ENCODE peak calls at places on chromosome 7, in seven cellular contexts. One of them, this sample, is unnamed.

GRCh38 chr7:128011079-128011670 is 20.1 kb downstream of the LRRC4 start:
- DNase-seq in left ventricle myocardium inferior: no peak
- DNase-seq in heart left ventricle: no peak
- DNase-seq in bronchial epithelial cell: no peak
- DNase-seq in IMR-90: no peak
- DNase-seq in upper lobe of right lung: no peak
- DNase-seq in GM12864: no peak
- DNase-seq in this sample: no peak

GRCh38 chr7:81155654-81156373 is 237.0 kb upstream of the SEMA3C start:
- DNase-seq in IMR-90: no peak
- DNase-seq in bronchial epithelial cell: peak; percentile 37
- DNase-seq in left ventricle myocardium inferior: no peak
- DNase-seq in upper lobe of right lung: no peak
- DNase-seq in heart left ventricle: no peak
- DNase-seq in GM12864: no peak
- DNase-seq in this sample: no peak

GRCh38 chr7:135966341-135967043 is 10.7 kb downstream of the MTPN start:
- DNase-seq in upper lobe of right lung: no peak
- DNase-seq in GM12864: no peak
- DNase-seq in IMR-90: no peak
- DNase-seq in bronchial epithelial cell: no peak
- DNase-seq in heart left ventricle: no peak
- DNase-seq in left ventricle myocardium inferior: no peak
- DNase-seq in this sample: no peak

GRCh38 chr7:145269418-145270161 is 433.7 kb upstream of the TPK1 start:
- DNase-seq in heart left ventricle: no peak
- DNase-seq in bronchial epithelial cell: no peak
- DNase-seq in IMR-90: no peak
- DNase-seq in upper lobe of right lung: no peak
- DNase-seq in left ventricle myocardium inferior: no peak
- DNase-seq in GM12864: no peak
- DNase-seq in this sample: no peak

GRCh38 chr7:141663081-141663510 is 38.9 kb downstream of the DENND11 start:
- DNase-seq in upper lobe of right lung: no peak
- DNase-seq in GM12864: no peak
- DNase-seq in heart left ventricle: no peak
- DNase-seq in bronchial epithelial cell: peak; percentile 76
- DNase-seq in left ventricle myocardium inferior: no peak
- DNase-seq in IMR-90: no peak
- DNase-seq in this sample: no peak

GRCh38 chr7:5226921-5227785 is 37.1 kb downstream of the WIPI2 start:
- DNase-seq in left ventricle myocardium inferior: no peak
- DNase-seq in bronchial epithelial cell: no peak
- DNase-seq in heart left ventricle: peak; percentile 9
- DNase-seq in IMR-90: no peak
- DNase-seq in GM12864: no peak
- DNase-seq in upper lobe of right lung: peak; percentile 34
- DNase-seq in this sample: no peak

GRCh38 chr7:14851610-14852009 is 50.9 kb downstream of the DGKB start:
- DNase-seq in GM12864: no peak
- DNase-seq in upper lobe of right lung: no peak
- DNase-seq in heart left ventricle: no peak
- DNase-seq in left ventricle myocardium inferior: no peak
- DNase-seq in IMR-90: peak; percentile 12
- DNase-seq in bronchial epithelial cell: peak; percentile 14
- DNase-seq in this sample: no peak

GRCh38 chr7:129664029-129665012 is 52.8 kb downstream of the NRF1 start:
- DNase-seq in GM12864: no peak
- DNase-seq in heart left ventricle: no peak
- DNase-seq in upper lobe of right lung: no peak
- DNase-seq in IMR-90: peak; percentile 83
- DNase-seq in bronchial epithelial cell: peak; percentile 73
- DNase-seq in left ventricle myocardium inferior: no peak
- DNase-seq in this sample: no peak

GRCh38 chr7:16422917-16423316 is 1.6 kb upstream of the CRPPA start:
- DNase-seq in GM12864: no peak
- DNase-seq in IMR-90: no peak
- DNase-seq in left ventricle myocardium inferior: no peak
- DNase-seq in upper lobe of right lung: no peak
- DNase-seq in heart left ventricle: no peak
- DNase-seq in bronchial epithelial cell: no peak
- DNase-seq in this sample: no peak

GRCh38 chr7:30472771-30473392 is 5.7 kb downstream of the NOD1 start:
- DNase-seq in bronchial epithelial cell: peak; percentile 37
- DNase-seq in IMR-90: peak; percentile 70
- DNase-seq in left ventricle myocardium inferior: no peak
- DNase-seq in upper lobe of right lung: no peak
- DNase-seq in GM12864: no peak
- DNase-seq in heart left ventricle: no peak
- DNase-seq in this sample: no peak

GRCh38 chr7:371119-371778 is 81.3 kb downstream of the FOXL3 start:
- DNase-seq in GM12864: no peak
- DNase-seq in bronchial epithelial cell: no peak
- DNase-seq in upper lobe of right lung: no peak
- DNase-seq in IMR-90: no peak
- DNase-seq in heart left ventricle: peak; percentile 10
- DNase-seq in left ventricle myocardium inferior: peak; percentile 1
- DNase-seq in this sample: peak; percentile 6

GRCh38 chr7:24216576-24217116 is 67.3 kb upstream of the NPY start:
- DNase-seq in bronchial epithelial cell: no peak
- DNase-seq in upper lobe of right lung: no peak
- DNase-seq in IMR-90: peak; percentile 13
- DNase-seq in left ventricle myocardium inferior: no peak
- DNase-seq in heart left ventricle: no peak
- DNase-seq in GM12864: no peak
- DNase-seq in this sample: no peak

GRCh38 chr7:34207810-34208209 is 302.5 kb downstream of the BMPER start:
- DNase-seq in left ventricle myocardium inferior: no peak
- DNase-seq in GM12864: no peak
- DNase-seq in bronchial epithelial cell: peak; percentile 26
- DNase-seq in heart left ventricle: no peak
- DNase-seq in upper lobe of right lung: no peak
- DNase-seq in IMR-90: no peak
- DNase-seq in this sample: no peak

GRCh38 chr7:141013345-141013715 is 1.4 kb downstream of the MRPS33 start:
- DNase-seq in GM12864: no peak
- DNase-seq in upper lobe of right lung: no peak
- DNase-seq in bronchial epithelial cell: no peak
- DNase-seq in heart left ventricle: no peak
- DNase-seq in IMR-90: no peak
- DNase-seq in left ventricle myocardium inferior: no peak
- DNase-seq in this sample: no peak

GRCh38 chr7:76037310-76037709 is 10.5 kb downstream of the STYXL1 start:
- DNase-seq in heart left ventricle: no peak
- DNase-seq in IMR-90: peak; percentile 92
- DNase-seq in bronchial epithelial cell: no peak
- DNase-seq in left ventricle myocardium inferior: no peak
- DNase-seq in upper lobe of right lung: no peak
- DNase-seq in GM12864: no peak
- DNase-seq in this sample: no peak

GRCh38 chr7:151252961-151253691 is 4.6 kb upstream of the SMARCD3 start:
- DNase-seq in GM12864: no peak
- DNase-seq in bronchial epithelial cell: no peak
- DNase-seq in IMR-90: no peak
- DNase-seq in heart left ventricle: no peak
- DNase-seq in left ventricle myocardium inferior: no peak
- DNase-seq in upper lobe of right lung: no peak
- DNase-seq in this sample: no peak

GRCh38 chr7:25427721-25428120 is 199.4 kb upstream of the NPVF start:
- DNase-seq in heart left ventricle: no peak
- DNase-seq in GM12864: no peak
- DNase-seq in left ventricle myocardium inferior: no peak
- DNase-seq in upper lobe of right lung: no peak
- DNase-seq in bronchial epithelial cell: no peak
- DNase-seq in IMR-90: no peak
- DNase-seq in this sample: no peak

GRCh38 chr7:117127585-117128168 is 174.4 kb downstream of the ST7 start:
- DNase-seq in upper lobe of right lung: no peak
- DNase-seq in bronchial epithelial cell: peak; percentile 56
- DNase-seq in left ventricle myocardium inferior: peak; percentile 21
- DNase-seq in GM12864: no peak
- DNase-seq in IMR-90: peak; percentile 72
- DNase-seq in heart left ventricle: peak; percentile 27
- DNase-seq in this sample: peak; percentile 67

GRCh38 chr7:30979027-30979426 is 15.3 kb downstream of the GHRHR start:
- DNase-seq in GM12864: no peak
- DNase-seq in heart left ventricle: no peak
- DNase-seq in bronchial epithelial cell: no peak
- DNase-seq in left ventricle myocardium inferior: no peak
- DNase-seq in IMR-90: no peak
- DNase-seq in upper lobe of right lung: no peak
- DNase-seq in this sample: no peak

GRCh38 chr7:128887169-128888038 is 23.1 kb downstream of the KCP start:
- DNase-seq in heart left ventricle: peak; percentile 9
- DNase-seq in left ventricle myocardium inferior: no peak
- DNase-seq in upper lobe of right lung: peak; percentile 11
- DNase-seq in bronchial epithelial cell: no peak
- DNase-seq in IMR-90: no peak
- DNase-seq in GM12864: no peak
- DNase-seq in this sample: no peak

GRCh38 chr7:115477193-115477651 is 553.3 kb downstream of the TFEC start:
- DNase-seq in upper lobe of right lung: no peak
- DNase-seq in left ventricle myocardium inferior: peak; percentile 13
- DNase-seq in GM12864: no peak
- DNase-seq in IMR-90: no peak
- DNase-seq in bronchial epithelial cell: no peak
- DNase-seq in heart left ventricle: peak; percentile 22
- DNase-seq in this sample: peak; percentile 12

GRCh38 chr7:90298145-90299038 is 22.7 kb downstream of the FAM237B start:
- DNase-seq in upper lobe of right lung: no peak
- DNase-seq in bronchial epithelial cell: peak; percentile 83
- DNase-seq in left ventricle myocardium inferior: no peak
- DNase-seq in heart left ventricle: no peak
- DNase-seq in IMR-90: peak; percentile 75
- DNase-seq in GM12864: no peak
- DNase-seq in this sample: no peak

GRCh38 chr7:152894295-152895170 is 135.0 kb downstream of the ACTR3B start:
- DNase-seq in bronchial epithelial cell: no peak
- DNase-seq in GM12864: no peak
- DNase-seq in upper lobe of right lung: no peak
- DNase-seq in IMR-90: no peak
- DNase-seq in heart left ventricle: no peak
- DNase-seq in left ventricle myocardium inferior: no peak
- DNase-seq in this sample: no peak

GRCh38 chr7:101636822-101637623 is 7.9 kb upstream of the MYL10 start:
- DNase-seq in left ventricle myocardium inferior: no peak
- DNase-seq in IMR-90: no peak
- DNase-seq in upper lobe of right lung: no peak
- DNase-seq in bronchial epithelial cell: no peak
- DNase-seq in heart left ventricle: no peak
- DNase-seq in GM12864: no peak
- DNase-seq in this sample: no peak

GRCh38 chr7:92588561-92588960 is 1.6 kb downstream of the FAM133B start:
- DNase-seq in IMR-90: no peak
- DNase-seq in left ventricle myocardium inferior: no peak
- DNase-seq in upper lobe of right lung: no peak
- DNase-seq in bronchial epithelial cell: no peak
- DNase-seq in heart left ventricle: no peak
- DNase-seq in GM12864: no peak
- DNase-seq in this sample: no peak
- H3K4me3 ChIP-seq in IMR-90: no peak overlapping the region
- H3K4me3 ChIP-seq in left ventricle myocardium inferior: peak overlapping the region; percentile 83
- H3K4me3 ChIP-seq in upper lobe of right lung: peak overlapping the region; percentile 79
- H3K4me3 ChIP-seq in bronchial epithelial cell: peak overlapping the region; percentile 77
- H3K4me3 ChIP-seq in heart left ventricle: peak overlapping the region; percentile 85
- H3K4me3 ChIP-seq in GM12864: peak overlapping the region; percentile 54
- H3K4me3 ChIP-seq in this sample: no peak overlapping the region

GRCh38 chr7:74455933-74456332 is 2.2 kb downstream of the GTF2IRD1 start:
- DNase-seq in heart left ventricle: peak; percentile 69
- DNase-seq in GM12864: no peak
- DNase-seq in IMR-90: no peak
- DNase-seq in bronchial epithelial cell: no peak
- DNase-seq in upper lobe of right lung: no peak
- DNase-seq in left ventricle myocardium inferior: no peak
- DNase-seq in this sample: no peak
- H3K4me3 ChIP-seq in heart left ventricle: no peak overlapping the region
- H3K4me3 ChIP-seq in GM12864: no peak overlapping the region
- H3K4me3 ChIP-seq in IMR-90: no peak overlapping the region
- H3K4me3 ChIP-seq in bronchial epithelial cell: no peak overlapping the region
- H3K4me3 ChIP-seq in upper lobe of right lung: no peak overlapping the region
- H3K4me3 ChIP-seq in left ventricle myocardium inferior: peak overlapping the region; percentile 83
- H3K4me3 ChIP-seq in this sample: no peak overlapping the region

DNA sequence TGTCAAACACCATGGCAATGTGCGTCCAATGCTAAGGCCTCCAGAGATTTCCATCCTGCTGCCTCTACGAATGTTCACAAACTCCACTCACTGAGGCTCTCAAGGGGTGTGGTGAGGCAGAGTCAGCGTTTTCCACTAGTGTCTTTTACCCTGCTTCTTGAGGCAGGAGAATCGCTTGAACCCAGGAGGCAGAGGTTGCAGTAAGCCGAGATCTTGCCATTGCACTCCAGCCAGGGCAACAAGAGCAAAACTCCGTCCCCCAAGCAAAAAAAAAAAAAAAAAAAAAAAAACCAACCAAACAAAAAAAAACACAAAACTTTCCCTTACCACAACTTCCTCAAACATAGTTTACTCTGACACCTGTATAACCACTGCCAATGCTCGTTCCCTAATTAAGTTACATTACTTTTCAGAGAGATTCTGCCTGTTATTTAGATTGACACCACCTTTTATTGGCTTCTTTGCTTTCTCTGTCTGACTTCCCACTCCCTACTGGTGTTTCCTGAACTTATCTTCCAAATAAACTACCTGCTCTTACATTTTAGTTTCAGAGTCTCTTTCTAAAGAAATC is 102.1 kb upstream of the ZNF746 start:
- DNase-seq in upper lobe of right lung: no peak
- DNase-seq in left ventricle myocardium inferior: no peak
- DNase-seq in GM12864: peak; percentile 44
- DNase-seq in IMR-90: no peak
- DNase-seq in bronchial epithelial cell: no peak
- DNase-seq in heart left ventricle: no peak
- DNase-seq in this sample: no peak
- H3K4me3 ChIP-seq in upper lobe of right lung: no peak overlapping the region
- H3K4me3 ChIP-seq in left ventricle myocardium inferior: no peak overlapping the region
- H3K4me3 ChIP-seq in GM12864: no peak overlapping the region
- H3K4me3 ChIP-seq in IMR-90: no peak overlapping the region
- H3K4me3 ChIP-seq in bronchial epithelial cell: no peak overlapping the region
- H3K4me3 ChIP-seq in heart left ventricle: no peak overlapping the region
- H3K4me3 ChIP-seq in this sample: no peak overlapping the region

GRCh38 chr7:29410981-29411380 is 152.7 kb upstream of the PRR15 start:
- DNase-seq in upper lobe of right lung: no peak
- DNase-seq in heart left ventricle: no peak
- DNase-seq in left ventricle myocardium inferior: no peak
- DNase-seq in GM12864: no peak
- DNase-seq in bronchial epithelial cell: no peak
- DNase-seq in IMR-90: no peak
- DNase-seq in this sample: no peak
- H3K4me3 ChIP-seq in upper lobe of right lung: no peak overlapping the region
- H3K4me3 ChIP-seq in heart left ventricle: no peak overlapping the region
- H3K4me3 ChIP-seq in left ventricle myocardium inferior: no peak overlapping the region
- H3K4me3 ChIP-seq in GM12864: no peak overlapping the region
- H3K4me3 ChIP-seq in bronchial epithelial cell: no peak overlapping the region
- H3K4me3 ChIP-seq in IMR-90: no peak overlapping the region
- H3K4me3 ChIP-seq in this sample: no peak overlapping the region

GRCh38 chr7:43870316-43870715 is 999 bp upstream of the MRPS24 start:
- DNase-seq in IMR-90: no peak
- DNase-seq in left ventricle myocardium inferior: no peak
- DNase-seq in upper lobe of right lung: no peak
- DNase-seq in heart left ventricle: no peak
- DNase-seq in bronchial epithelial cell: no peak
- DNase-seq in GM12864: no peak
- DNase-seq in this sample: no peak
- H3K4me3 ChIP-seq in IMR-90: no peak overlapping the region
- H3K4me3 ChIP-seq in left ventricle myocardium inferior: peak overlapping the region; percentile 79
- H3K4me3 ChIP-seq in upper lobe of right lung: peak overlapping the region; percentile 72
- H3K4me3 ChIP-seq in heart left ventricle: peak overlapping the region; percentile 72
- H3K4me3 ChIP-seq in bronchial epithelial cell: no peak overlapping the region
- H3K4me3 ChIP-seq in GM12864: no peak overlapping the region
- H3K4me3 ChIP-seq in this sample: no peak overlapping the region

GRCh38 chr7:158016171-158017087 is 571.2 kb downstream of the PTPRN2 start:
- DNase-seq in left ventricle myocardium inferior: no peak
- DNase-seq in bronchial epithelial cell: no peak
- DNase-seq in GM12864: no peak
- DNase-seq in IMR-90: no peak
- DNase-seq in upper lobe of right lung: peak; percentile 53
- DNase-seq in heart left ventricle: no peak
- DNase-seq in this sample: no peak
- H3K4me3 ChIP-seq in left ventricle myocardium inferior: peak overlapping the region; percentile 50
- H3K4me3 ChIP-seq in bronchial epithelial cell: no peak overlapping the region
- H3K4me3 ChIP-seq in GM12864: no peak overlapping the region
- H3K4me3 ChIP-seq in IMR-90: no peak overlapping the region
- H3K4me3 ChIP-seq in upper lobe of right lung: peak overlapping the region; percentile 23
- H3K4me3 ChIP-seq in heart left ventricle: peak overlapping the region; percentile 32
- H3K4me3 ChIP-seq in this sample: peak overlapping the region; percentile 6

This sample was measured in uterus.